ENCODE peak calls at places on chromosome 2, in nine cellular contexts. F is neural crest cell; V is NCI-H774; O is NCI-H2171 treated with DMSO at 0.1 percent for 48 hours; H is osteocyte; K is NCI-H446; I is GM04503; U is bronchial epithelial cell; Z is CD8-positive, alpha-beta memory T cell. Q is an unnamed sample.

GRCh38 chr2:178542569-178542968 is 62.3 kb downstream of the PLEKHA3 start:
- DNase-seq in F (no peak), V (no peak), O (no peak), H (peak), K (no peak), I (no peak), U (no peak), Z (no peak), Q (no peak)

GRCh38 chr2:71531522-71532047 is 78.2 kb downstream of the DYSF start:
- DNase-seq in F (no peak), V (no peak), O (no peak), H (no peak), K (no peak), I (no peak), U (peak), Z (no peak), Q (no peak)

GRCh38 chr2:236093134-236093533 is 75.1 kb downstream of the GBX2 start:
- DNase-seq in F (no peak), V (no peak), O (no peak), H (no peak), K (no peak), I (no peak), U (no peak), Z (no peak), Q (no peak)

GRCh38 chr2:81872043-81872442 is 1567.5 kb upstream of the LRRTM1 start:
- DNase-seq in F (no peak), V (no peak), O (no peak), H (no peak), K (no peak), I (no peak), U (no peak), Z (no peak), Q (no peak)

GRCh38 chr2:38174131-38174530 is 98.2 kb upstream of the CYP1B1 start:
- DNase-seq in F (no peak), V (no peak), O (no peak), H (no peak), K (no peak), I (no peak), U (no peak), Z (no peak), Q (no peak)

GRCh38 chr2:238243496-238244076 is 3.7 kb upstream of the HES6 start:
- DNase-seq in F (no peak), V (peak), O (no peak), H (no peak), K (no peak), I (no peak), U (no peak), Z (no peak), Q (no peak)

GRCh38 chr2:137056704-137057103 is 291.4 kb downstream of the THSD7B start:
- DNase-seq in F (no peak), V (no peak), O (no peak), H (no peak), K (no peak), I (no peak), U (no peak), Z (no peak), Q (no peak)

GRCh38 chr2:241666627-241667400 is 19.8 kb downstream of the DTYMK start:
- DNase-seq in F (peak), V (no peak), O (no peak), H (no peak), K (no peak), I (no peak), U (no peak), Z (no peak), Q (no peak)

GRCh38 chr2:70002241-70002896 is 40.9 kb upstream of the ASPRV1 start:
- DNase-seq in F (no peak), V (no peak), O (no peak), H (peak), K (no peak), I (no peak), U (no peak), Z (no peak), Q (no peak)

GRCh38 chr2:187986392-187987105 is 305.1 kb upstream of the GULP1 start:
- DNase-seq in F (no peak), V (no peak), O (peak), H (no peak), K (no peak), I (no peak), U (peak), Z (no peak), Q (no peak)

GRCh38 chr2:96819101-96819875 is 3.2 kb downstream of the CNNM3 start:
- DNase-seq in F (no peak), V (no peak), O (no peak), H (no peak), K (no peak), I (no peak), U (peak), Z (no peak), Q (no peak)

Q was measured in endothelial cell.